ENCODE peak calls at places on chromosomes 6 and 20, in ten cellular contexts. U is HTR-8/SVneo, I is mucosa of gallbladder, F is left cardiac atrium, M is T-helper 1 cell, Y is left ventricle myocardium inferior, N is NCI-H1092 treated with DMSO at 0.1 percent for 48 hours, V is A673, P is AG08395, O is hypothalamus. Q is an unnamed sample.
A peak's percentile ranks its signal among the peaks of the same experiment; 100 is the strongest.

GRCh38 chr6:35318200-35318844 is 20.7 kb downstream of the DEF6 start:
- DNase-seq in U (peak; percentile 92), I (peak; percentile 85), F (peak; percentile 77), M (no peak), Y (peak; percentile 83), N (peak; percentile 74), V (peak; percentile 86), P (peak; percentile 93), O (peak; percentile 55), Q (peak; percentile 56)

GRCh38 chr6:108781419-108782110 is 66.7 kb upstream of the ARMC2 start:
- DNase-seq in U (no peak), I (peak; percentile 36), F (no peak), M (no peak), Y (no peak), N (no peak), V (peak; percentile 26), P (no peak), O (no peak), Q (no peak)

GRCh38 chr20:4014031-4014474 is 1.3 kb downstream of the RNF24 start:
- DNase-seq in U (peak; percentile 67), I (peak; percentile 64), F (no peak), M (no peak), Y (no peak), N (peak; percentile 90), V (peak; percentile 73), P (peak; percentile 63), O (peak; percentile 21), Q (no peak)

GRCh38 chr6:72245565-72245964 is 359.2 kb downstream of the RIMS1 start:
- DNase-seq in U (peak; percentile 14), I (no peak), F (no peak), M (no peak), Y (no peak), N (no peak), V (peak; percentile 24), P (no peak), O (no peak), Q (no peak)

GRCh38 chr6:404685-405423 is 13.3 kb downstream of the IRF4 start:
- DNase-seq in U (no peak), I (no peak), F (no peak), M (no peak), Y (no peak), N (no peak), V (no peak), P (no peak), O (no peak), Q (no peak)

GRCh38 chr6:155061381-155061780 is 66.3 kb downstream of the TIAM2 start:
- DNase-seq in U (no peak), I (no peak), F (no peak), M (no peak), Y (no peak), N (no peak), V (no peak), P (no peak), O (no peak), Q (no peak)

GRCh38 chr6:44785123-44785522 is 397.6 kb downstream of the CDC5L start:
- DNase-seq in U (no peak), I (no peak), F (no peak), M (no peak), Y (no peak), N (no peak), V (no peak), P (no peak), O (no peak), Q (no peak)

GRCh38 chr20:8095648-8096572 is 36.2 kb upstream of the PLCB1 start:
- DNase-seq in U (no peak), I (no peak), F (no peak), M (no peak), Y (no peak), N (no peak), V (no peak), P (peak; percentile 8), O (no peak), Q (no peak)

GRCh38 chr20:10249048-10249770 is 30.6 kb downstream of the SNAP25 start:
- DNase-seq in U (no peak), I (no peak), F (no peak), M (no peak), Y (no peak), N (peak; percentile 3), V (no peak), P (no peak), O (no peak), Q (no peak)

GRCh38 chr6:166007349-166008263 is 160.0 kb downstream of the TBXT start:
- DNase-seq in U (no peak), I (peak; percentile 68), F (peak; percentile 75), M (no peak), Y (peak; percentile 71), N (peak; percentile 11), V (peak; percentile 38), P (peak; percentile 50), O (no peak), Q (no peak)

GRCh38 chr6:100176951-100177710 is 183.1 kb upstream of the MCHR2 start:
- DNase-seq in U (no peak), I (no peak), F (no peak), M (no peak), Y (no peak), N (no peak), V (no peak), P (no peak), O (no peak), Q (no peak)

GRCh38 chr20:4193053-4193452 is 177.7 kb upstream of the RNF24 start:
- DNase-seq in U (no peak), I (no peak), F (no peak), M (no peak), Y (no peak), N (no peak), V (no peak), P (no peak), O (no peak), Q (no peak)

GRCh38 chr6:39292637-39293036 is 21.6 kb downstream of the KCNK17 start:
- DNase-seq in U (no peak), I (no peak), F (no peak), M (no peak), Y (no peak), N (no peak), V (no peak), P (no peak), O (no peak), Q (no peak)

GRCh38 chr6:146851837-146852236 is 253.1 kb downstream of the ADGB start:
- DNase-seq in U (peak; percentile 20), I (no peak), F (no peak), M (no peak), Y (no peak), N (no peak), V (no peak), P (peak; percentile 76), O (no peak), Q (no peak)

GRCh38 chr20:49034070-49034732 is 11.9 kb upstream of the CSE1L start:
- DNase-seq in U (no peak), I (no peak), F (no peak), M (no peak), Y (no peak), N (no peak), V (no peak), P (no peak), O (no peak), Q (no peak)

GRCh38 chr20:49559411-49560081 is 8.4 kb downstream of the PTGIS start:
- DNase-seq in U (no peak), I (no peak), F (no peak), M (no peak), Y (no peak), N (no peak), V (no peak), P (peak; percentile 60), O (no peak), Q (no peak)

GRCh38 chr20:20488388-20488787 is 120.5 kb downstream of the INSM1 start:
- DNase-seq in U (no peak), I (no peak), F (no peak), M (no peak), Y (no peak), N (no peak), V (no peak), P (no peak), O (no peak), Q (no peak)

GRCh38 chr20:32645134-32645533 is 28.6 kb downstream of the C20orf203 start:
- DNase-seq in U (no peak), I (no peak), F (no peak), M (no peak), Y (no peak), N (no peak), V (no peak), P (no peak), O (no peak), Q (no peak)

GRCh38 chr6:19818805-19819204 is 18.4 kb upstream of the ID4 start:
- DNase-seq in U (no peak), I (no peak), F (no peak), M (no peak), Y (no peak), N (no peak), V (no peak), P (no peak), O (no peak), Q (no peak)

GRCh38 chr6:161013697-161014096 is 22.1 kb downstream of the MAP3K4 start:
- DNase-seq in U (no peak), I (no peak), F (no peak), M (no peak), Y (no peak), N (no peak), V (no peak), P (no peak), O (no peak), Q (no peak)

GRCh38 chr6:80438728-80439127 is 332.3 kb downstream of the BCKDHB start:
- DNase-seq in U (peak; percentile 36), I (no peak), F (no peak), M (no peak), Y (no peak), N (no peak), V (peak; percentile 51), P (peak; percentile 84), O (no peak), Q (no peak)

GRCh38 chr6:116945809-116946208 is 68.8 kb downstream of the RFX6 start:
- DNase-seq in U (no peak), I (no peak), F (no peak), M (no peak), Y (no peak), N (no peak), V (no peak), P (no peak), O (no peak), Q (no peak)

GRCh38 chr6:165219629-165220028 is 89.8 kb downstream of the C6orf118 start:
- DNase-seq in U (no peak), I (no peak), F (no peak), M (no peak), Y (no peak), N (no peak), V (no peak), P (no peak), O (no peak), Q (no peak)

GRCh38 chr20:36549628-36549941 is 8.3 kb downstream of the MYL9 start:
- DNase-seq in U (no peak), I (no peak), F (no peak), M (no peak), Y (no peak), N (no peak), V (no peak), P (no peak), O (no peak), Q (no peak)

GRCh38 chr6:7238900-7239589 is 74.0 kb downstream of the SSR1 start:
- DNase-seq in U (peak; percentile 62), I (peak; percentile 80), F (peak; percentile 92), M (peak; percentile 44), Y (peak; percentile 87), N (peak; percentile 42), V (peak; percentile 91), P (peak; percentile 66), O (no peak), Q (peak; percentile 95)

GRCh38 chr6:19153270-19153980 is 683.7 kb upstream of the ID4 start:
- DNase-seq in U (no peak), I (no peak), F (no peak), M (no peak), Y (peak; percentile 13), N (no peak), V (no peak), P (peak; percentile 61), O (no peak), Q (no peak)

GRCh38 chr20:14889503-14890125 is 552.2 kb upstream of the FLRT3 start:
- DNase-seq in U (no peak), I (no peak), F (no peak), M (no peak), Y (no peak), N (no peak), V (no peak), P (no peak), O (no peak), Q (no peak)

GRCh38 chr6:110687326-110687725 is 127.9 kb downstream of the CDK19 start:
- DNase-seq in U (no peak), I (no peak), F (no peak), M (no peak), Y (no peak), N (no peak), V (no peak), P (no peak), O (no peak), Q (no peak)